ENCODE peak calls at places on chromosomes 11 and 22, in seven cellular contexts. X is endothelial cell; E is naive thymus-derived CD4-positive, alpha-beta T cell; R is heart right ventricle; W is dorsolateral prefrontal cortex; Y is neural crest cell; L is NCI-H748 treated with DMSO at 0.1 percent for 48 hours. V is an unnamed sample.

GRCh38 chr11:2271077-2271326 is 614 bp upstream of the ASCL2 start:
- DNase-seq in X (peak; percentile 2), E (no peak), R (peak; percentile 3), W (no peak), Y (no peak), L (no peak), V (no peak)

GRCh38 chr11:131633978-131634377 is 263.6 kb downstream of the NTM start:
- DNase-seq in X (no peak), E (no peak), R (no peak), W (no peak), Y (no peak), L (no peak), V (no peak)

GRCh38 chr22:45211435-45211834 is 29.3 kb downstream of the KIAA0930 start:
- DNase-seq in X (no peak), E (no peak), R (no peak), W (no peak), Y (no peak), L (no peak), V (no peak)

GRCh38 chr11:14362613-14363012 is 3.6 kb upstream of the RRAS2 start:
- DNase-seq in X (no peak), E (no peak), R (peak; percentile 55), W (peak; percentile 28), Y (no peak), L (no peak), V (no peak)

GRCh38 chr11:119788911-119789560 is 60.0 kb upstream of the NECTIN1 start:
- DNase-seq in X (no peak), E (no peak), R (no peak), W (no peak), Y (no peak), L (no peak), V (no peak)

GRCh38 chr11:29005401-29005980 is 897.3 kb downstream of the METTL15 start:
- DNase-seq in X (no peak), E (no peak), R (no peak), W (no peak), Y (no peak), L (no peak), V (peak; percentile 13)

GRCh38 chr11:84526250-84526649 is 1100.9 kb downstream of the DLG2 start:
- DNase-seq in X (no peak), E (no peak), R (no peak), W (no peak), Y (no peak), L (no peak), V (no peak)

GRCh38 chr11:102733232-102733875 is 8.6 kb upstream of the MMP8 start:
- DNase-seq in X (peak; percentile 86), E (no peak), R (no peak), W (no peak), Y (peak; percentile 40), L (peak; percentile 52), V (peak; percentile 86)

GRCh38 chr11:16924826-16925494 is 89.3 kb downstream of the PLEKHA7 start:
- DNase-seq in X (peak; percentile 27), E (no peak), R (peak; percentile 39), W (peak; percentile 11), Y (peak; percentile 11), L (no peak), V (peak; percentile 68)

GRCh38 chr22:49712195-49712791 is 115.4 kb downstream of the BRD1 start:
- DNase-seq in X (peak; percentile 76), E (no peak), R (no peak), W (no peak), Y (peak; percentile 54), L (no peak), V (peak; percentile 72)

GRCh38 chr11:21612326-21612725 is 580.6 kb upstream of the ANO5 start:
- DNase-seq in X (no peak), E (no peak), R (no peak), W (no peak), Y (no peak), L (no peak), V (no peak)

GRCh38 chr11:35077709-35078695 is 61.0 kb upstream of the CD44 start:
- DNase-seq in X (no peak), E (peak; percentile 81), R (no peak), W (no peak), Y (no peak), L (no peak), V (no peak)

GRCh38 chr22:48800036-48800885 is 1027.4 kb downstream of the BRD1 start:
- DNase-seq in X (no peak), E (no peak), R (no peak), W (no peak), Y (no peak), L (no peak), V (no peak)

GRCh38 chr11:19769820-19770219 is 57.2 kb downstream of the NAV2 start:
- DNase-seq in X (no peak), E (no peak), R (no peak), W (no peak), Y (no peak), L (no peak), V (no peak)